ENCODE peak calls at places on chromosome 22, in ten cellular contexts. M is effector memory CD8-positive, alpha-beta T cell; B is AG04450; Q is activated gamma-delta T cell treated with Interleukin-2 at 50 U/mL for 16 hours; X is stromal cell of bone marrow; L is iris pigment epithelial cell; P is stimulated activated CD8-positive, alpha-beta memory T cell treated with anti-CD3 and anti-CD28 coated beads, Interleukin-15, amount 100 ng/mL, for 1 hour; U is left ventricle myocardium inferior; Y is amniotic stem cell; A is fibroblast of pulmonary artery. Z is an unnamed sample.

GRCh38 chr22:50274311-50274710 is 4.1 kb upstream of the MAPK11 start:
- DNase-seq in M (no peak), B (no peak), Q (peak), X (no peak), L (peak), P (no peak), U (peak), Y (peak), A (peak), Z (no peak)

GRCh38 chr22:48926663-48927062 is 901.0 kb downstream of the BRD1 start:
- DNase-seq in M (no peak), B (no peak), Q (no peak), X (no peak), L (no peak), P (no peak), U (no peak), Y (no peak), A (no peak), Z (no peak)

GRCh38 chr22:35913925-35914324 is 114.7 kb downstream of the RBFOX2 start:
- DNase-seq in M (no peak), B (no peak), Q (no peak), X (no peak), L (no peak), P (no peak), U (no peak), Y (no peak), A (no peak), Z (no peak)

GRCh38 chr22:30435674-30436126 is 10.1 kb downstream of the MTFP1 start:
- DNase-seq in M (peak), B (no peak), Q (peak), X (no peak), L (no peak), P (peak), U (no peak), Y (no peak), A (no peak), Z (peak)

GRCh38 chr22:20003304-20003703 is 13.3 kb downstream of the ARVCF start:
- DNase-seq in M (no peak), B (no peak), Q (no peak), X (no peak), L (no peak), P (no peak), U (no peak), Y (no peak), A (no peak), Z (no peak)

GRCh38 chr22:49426098-49426497 is 401.6 kb downstream of the BRD1 start:
- DNase-seq in M (no peak), B (no peak), Q (no peak), X (no peak), L (no peak), P (no peak), U (no peak), Y (no peak), A (no peak), Z (no peak)

GRCh38 chr22:50076646-50077624 is 8.3 kb downstream of the MLC1 start:
- DNase-seq in M (no peak), B (no peak), Q (no peak), X (no peak), L (no peak), P (no peak), U (no peak), Y (no peak), A (no peak), Z (no peak)

GRCh38 chr22:43185860-43186261 is 1.1 kb downstream of the TTLL12 start:
- DNase-seq in M (no peak), B (no peak), Q (no peak), X (no peak), L (peak), P (no peak), U (peak), Y (no peak), A (peak), Z (peak)

GRCh38 chr22:21734540-21735197 is 925 bp downstream of the YPEL1 start:
- DNase-seq in M (no peak), B (no peak), Q (peak), X (no peak), L (no peak), P (no peak), U (no peak), Y (no peak), A (no peak), Z (no peak)

GRCh38 chr22:37529652-37530345 is 10.6 kb upstream of the CARD10 start:
- DNase-seq in M (no peak), B (no peak), Q (no peak), X (no peak), L (no peak), P (no peak), U (no peak), Y (no peak), A (no peak), Z (no peak)

GRCh38 chr22:42375982-42376381 is 56.2 kb downstream of the NFAM1 start:
- DNase-seq in M (no peak), B (no peak), Q (no peak), X (no peak), L (no peak), P (no peak), U (peak), Y (no peak), A (no peak), Z (no peak)

GRCh38 chr22:20725987-20726558 is 47.8 kb upstream of the SERPIND1 start:
- DNase-seq in M (no peak), B (no peak), Q (no peak), X (no peak), L (no peak), P (no peak), U (no peak), Y (no peak), A (no peak), Z (no peak)

GRCh38 chr22:36612458-36612857 is 83.5 kb upstream of the EIF3D start:
- DNase-seq in M (no peak), B (peak), Q (no peak), X (peak), L (peak), P (no peak), U (no peak), Y (no peak), A (peak), Z (no peak)